ENCODE peak calls at places on chromosomes 5 and 9, in seven cellular contexts. I is mammary epithelial cell, E is H9, R is adrenal gland, U is SK-N-SH, B is spleen, H is HepG2. Y is an unnamed sample.

GRCh38 chr9:128121924-128122808 is 5.4 kb downstream of the PTGES2 start:
- DNase-seq in U (no peak), B (peak; percentile 69), H (no peak), E (no peak), R (peak; percentile 6), I (no peak), Y (no peak)

GRCh38 chr5:56516441-56516840 is 283.3 kb upstream of the ANKRD55 start:
- DNase-seq in I (no peak), H (no peak), B (no peak), E (no peak), U (no peak), R (peak; percentile 9), Y (no peak)

GRCh38 chr9:129752915-129753724 is at the start of gene PTGES:
- DNase-seq in I (peak; percentile 84), U (peak; percentile 86), B (peak; percentile 80), R (peak; percentile 65), E (peak; percentile 78), H (no peak), Y (peak; percentile 79)

GRCh38 chr9:112570731-112571167 is 84.1 kb downstream of the KIAA1958 start:
- DNase-seq in U (no peak), B (no peak), I (no peak), R (peak; percentile 65), E (no peak), H (peak; percentile 89), Y (no peak)

GRCh38 chr9:126624453-126624872 is 10.7 kb downstream of the LMX1B start:
- DNase-seq in U (no peak), I (no peak), E (no peak), B (no peak), R (no peak), H (no peak), Y (peak; percentile 63)

GRCh38 chr5:74122175-74122574 is 496.2 kb downstream of the ARHGEF28 start:
- DNase-seq in B (no peak), H (no peak), I (no peak), E (no peak), R (no peak), U (no peak), Y (no peak)

GRCh38 chr5:53035868-53036381 is 46.8 kb downstream of the ITGA2 start:
- DNase-seq in U (no peak), I (peak; percentile 96), R (no peak), E (no peak), B (no peak), H (no peak), Y (peak; percentile 44)

GRCh38 chr9:81724242-81724889 is 35.0 kb upstream of the TLE1 start:
- DNase-seq in U (no peak), E (no peak), I (no peak), H (no peak), R (no peak), B (no peak), Y (no peak)

GRCh38 chr9:33164138-33164809 is 2.9 kb downstream of the B4GALT1 start:
- DNase-seq in U (no peak), I (no peak), R (no peak), H (no peak), E (no peak), B (no peak), Y (no peak)

GRCh38 chr9:130421154-130421801 is 23.5 kb upstream of the ASS1 start:
- DNase-seq in H (no peak), U (peak; percentile 86), E (peak; percentile 51), B (no peak), I (no peak), R (no peak), Y (no peak)

GRCh38 chr5:62901001-62901400 is 322.4 kb downstream of the LRRC70 start:
- DNase-seq in E (no peak), U (no peak), H (no peak), I (no peak), R (no peak), B (no peak), Y (no peak)

GRCh38 chr9:108844391-108844790 is 11.4 kb downstream of the ACTL7B start:
- DNase-seq in R (no peak), H (no peak), I (no peak), B (no peak), U (no peak), E (no peak), Y (no peak)

GRCh38 chr5:32506251-32506661 is 61.7 kb upstream of the ZFR start:
- DNase-seq in B (no peak), U (no peak), I (no peak), H (no peak), E (no peak), R (no peak), Y (no peak)

DNA sequence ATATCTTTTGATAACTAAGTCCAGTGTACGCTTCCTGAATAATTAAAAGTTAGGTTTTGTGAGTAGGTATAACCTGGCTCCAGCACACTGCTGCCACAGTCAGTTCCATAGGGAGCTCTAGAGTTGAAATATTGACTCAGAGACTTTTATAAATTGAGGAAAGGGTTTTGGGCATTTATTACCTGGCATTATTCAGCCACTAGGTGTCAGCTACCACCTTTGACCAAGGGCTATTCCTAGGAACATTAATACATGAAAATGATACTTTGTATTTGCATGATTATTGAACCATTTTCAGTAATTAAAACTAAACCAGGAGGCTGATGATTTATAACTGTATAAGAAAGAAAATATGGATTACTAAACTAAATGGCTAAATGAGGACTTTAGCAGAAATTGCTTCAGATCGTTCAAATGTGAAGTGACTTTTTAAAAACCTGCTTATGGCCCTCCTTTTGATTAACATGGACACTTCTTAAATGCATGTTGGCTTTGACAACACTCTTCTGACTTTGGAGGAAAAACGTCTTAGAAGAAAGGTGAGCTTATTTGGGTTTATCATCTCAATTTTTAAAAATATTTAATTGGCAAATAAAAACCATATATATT is 83.0 kb downstream of the SMC2 start:
- DNase-seq in U (no peak), B (no peak), R (no peak), H (peak; percentile 9), I (peak; percentile 32), E (no peak), Y (peak; percentile 8)
- TF ChIP-seq CTCF in U (peak; percentile 67), B (peak; percentile 3), R (no peak), H (peak; percentile 52), I (peak; percentile 76), E (peak; percentile 78), Y (peak; percentile 64)

GRCh38 chr5:50301756-50302155 is 139.3 kb downstream of the EMB start:
- DNase-seq in H (no peak), B (no peak), U (no peak), E (no peak), R (no peak), I (peak; percentile 60), Y (no peak)
- H3K9me3 ChIP-seq in H (peaks cover 56% of the 10 kb centered on the region), B (no peaks in the 10 kb centered on the region), U (no peaks in the 10 kb centered on the region), E (peaks cover 44% of the 10 kb centered on the region), R (no peaks in the 10 kb centered on the region), I (no peaks in the 10 kb centered on the region), Y (peaks cover 36% of the 10 kb centered on the region)

GRCh38 chr5:134917070-134917831 is 12.3 kb downstream of the PCBD2 start:
- DNase-seq in I (no peak), R (no peak), E (peak; percentile 54), H (peak; percentile 18), U (no peak), B (no peak), Y (peak; percentile 54)
- TF ChIP-seq CTCF in I (peak; percentile 57), R (no peak), E (peak; percentile 77), H (peak; percentile 81), U (peak; percentile 32), B (no peak), Y (peak; percentile 69)

GRCh38 chr9:75390951-75391350 is 302.6 kb downstream of the OSTF1 start:
- DNase-seq in H (no peak), B (no peak), R (no peak), I (no peak), U (no peak), E (no peak), Y (no peak)

GRCh38 chr9:75389096-75389495 is 300.8 kb downstream of the OSTF1 start:
- DNase-seq in H (no peak), I (no peak), B (no peak), U (no peak), R (no peak), E (no peak), Y (no peak)

GRCh38 chr9:75382126-75382525 is 293.8 kb downstream of the OSTF1 start:
- DNase-seq in H (no peak), E (no peak), I (no peak), R (no peak), U (no peak), B (no peak), Y (no peak)

DNA sequence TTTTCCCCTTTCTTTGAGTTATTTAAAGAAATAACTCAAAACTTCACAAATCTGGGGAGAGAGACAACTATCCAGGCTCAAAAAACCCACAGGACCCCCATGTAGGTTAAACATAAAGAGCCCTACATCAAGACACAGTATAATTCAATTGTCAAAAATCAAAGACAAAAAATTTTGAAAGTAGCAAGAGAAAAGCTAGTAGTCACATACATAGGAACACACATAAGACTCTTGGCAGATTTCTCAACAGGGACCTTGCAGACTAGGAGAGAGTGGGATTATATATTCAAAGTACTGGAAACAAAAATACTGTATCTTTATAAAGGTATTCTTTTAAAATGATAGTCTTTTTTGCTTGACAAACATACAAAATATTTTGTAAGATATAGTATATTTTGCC is 296.9 kb downstream of the OSTF1 start:
- DNase-seq in E (no peak), I (no peak), R (no peak), H (no peak), U (no peak), B (no peak), Y (no peak)
- H3K9me3 ChIP-seq in E (peaks cover 27% of the 10 kb centered on the region), I (no peaks in the 10 kb centered on the region), R (no peaks in the 10 kb centered on the region), H (peaks cover 12% of the 10 kb centered on the region), U (peaks cover 3% of the 10 kb centered on the region), B (no peaks in the 10 kb centered on the region), Y (peaks cover 32% of the 10 kb centered on the region)

DNA sequence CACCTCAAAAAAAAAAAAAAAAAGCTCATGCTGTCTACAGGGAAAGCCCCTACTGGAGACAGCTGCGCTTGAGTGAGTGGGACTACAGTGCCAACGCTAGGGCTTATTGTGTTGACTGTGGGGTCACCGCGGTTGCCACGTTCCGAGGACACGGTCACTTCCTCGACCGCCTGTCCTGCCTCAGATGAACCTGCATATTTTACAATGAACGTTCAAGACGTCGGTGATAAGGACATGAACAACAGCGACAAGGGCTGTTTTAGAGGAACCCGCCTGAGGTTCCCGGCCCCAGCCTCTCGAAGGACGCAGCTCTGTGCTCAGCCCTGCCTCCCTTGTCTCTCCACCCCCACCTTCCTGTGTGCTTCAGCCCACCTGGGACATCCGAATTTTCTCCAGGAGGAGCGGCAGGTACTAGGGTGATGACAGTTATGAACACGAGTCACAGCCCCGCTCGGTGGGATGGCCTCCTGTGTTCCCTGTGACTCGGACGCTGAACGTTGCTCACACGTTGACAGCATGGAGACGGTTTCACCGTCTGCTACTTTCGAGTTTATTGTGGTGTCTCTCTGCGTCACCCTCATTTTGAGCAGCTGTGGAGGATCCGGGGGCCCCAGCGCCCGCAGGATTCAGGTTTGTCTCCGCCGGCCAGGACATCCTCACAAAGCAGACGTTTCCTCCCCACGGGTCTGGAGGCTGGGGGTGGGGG is 11.3 kb upstream of the DIPK1B start:
- DNase-seq in U (no peak), E (no peak), I (no peak), H (no peak), R (no peak), B (peak; percentile 85), Y (no peak)
- TF ChIP-seq CTCF in U (no peak), E (no peak), I (no peak), H (no peak), R (no peak), B (no peak), Y (no peak)